ENCODE peak calls at places on chromosomes 5 and 9, in seven cellular contexts. A, Z, S, V, B, I and Q are unnamed samples.

GRCh38 chr5:121745407-121745806 is 106.3 kb upstream of the FTMT start:
- DNase-seq in A (no peak), Z (no peak), S (no peak), V (no peak), B (no peak), I (no peak), Q (no peak)

GRCh38 chr5:16791036-16791705 is 144.9 kb downstream of the MYO10 start:
- DNase-seq in A (peak; percentile 21), Z (peak; percentile 63), S (no peak), V (peak; percentile 41), B (peak; percentile 75), I (peak; percentile 62), Q (peak; percentile 69)

GRCh38 chr5:43016217-43016779 is 23.8 kb downstream of the ANXA2R start:
- DNase-seq in A (no peak), Z (no peak), S (no peak), V (no peak), B (peak; percentile 32), I (peak; percentile 24), Q (no peak)

GRCh38 chr9:109488791-109489492 is 9.2 kb downstream of the PTPN3 start:
- DNase-seq in A (no peak), Z (no peak), S (no peak), V (no peak), B (no peak), I (no peak), Q (peak; percentile 44)

GRCh38 chr5:116115163-116115562 is 30.3 kb downstream of the COMMD10 start:
- DNase-seq in A (no peak), Z (no peak), S (no peak), V (no peak), B (no peak), I (no peak), Q (no peak)

GRCh38 chr5:131209506-131210191 is 38.9 kb downstream of the LYRM7 start:
- DNase-seq in A (peak; percentile 52), Z (no peak), S (peak; percentile 19), V (no peak), B (peak; percentile 41), I (no peak), Q (peak; percentile 72)

GRCh38 chr5:136058031-136058971 is 29.5 kb downstream of the TGFBI start:
- DNase-seq in A (no peak), Z (no peak), S (no peak), V (no peak), B (no peak), I (peak; percentile 98), Q (peak; percentile 98)

GRCh38 chr5:101306391-101307137 is 403.5 kb upstream of the ST8SIA4 start:
- DNase-seq in A (no peak), Z (no peak), S (no peak), V (no peak), B (no peak), I (peak; percentile 31), Q (peak; percentile 8)

GRCh38 chr5:163867738-163868137 is 362.3 kb downstream of the MAT2B start:
- DNase-seq in A (no peak), Z (no peak), S (no peak), V (no peak), B (no peak), I (peak; percentile 30), Q (no peak)

GRCh38 chr9:37350486-37351190 is 71.9 kb upstream of the GRHPR start:
- DNase-seq in A (no peak), Z (no peak), S (no peak), V (no peak), B (no peak), I (peak; percentile 66), Q (peak; percentile 64)

GRCh38 chr5:167633931-167634341 is 657.5 kb upstream of the WWC1 start:
- DNase-seq in A (no peak), Z (no peak), S (no peak), V (no peak), B (no peak), I (peak; percentile 96), Q (peak; percentile 19)

GRCh38 chr9:97468658-97469448 is 32.6 kb upstream of the TMOD1 start:
- DNase-seq in A (peak; percentile 63), Z (peak; percentile 70), S (no peak), V (peak; percentile 71), B (no peak), I (peak; percentile 69), Q (peak; percentile 50)

GRCh38 chr5:119655081-119655480 is 25.7 kb downstream of the FAM170A start:
- DNase-seq in A (no peak), Z (no peak), S (no peak), V (no peak), B (no peak), I (no peak), Q (no peak)

GRCh38 chr5:147466581-147466980 is 43.3 kb downstream of the DPYSL3 start:
- DNase-seq in A (no peak), Z (no peak), S (no peak), V (no peak), B (no peak), I (no peak), Q (no peak)

GRCh38 chr9:125631391-125632085 is 75.5 kb downstream of the MAPKAP1 start:
- DNase-seq in A (peak; percentile 53), Z (peak; percentile 35), S (no peak), V (no peak), B (peak; percentile 54), I (peak; percentile 74), Q (peak; percentile 50)